ENCODE peak calls at places on chromosomes 1 and 21, in four cellular contexts. H, C, N and R are unnamed samples.

GRCh38 chr1:225498539-225499135 is 70.8 kb upstream of the LBR start:
- DNase-seq in H (no peak), C (no peak), N (no peak), R (no peak)

GRCh38 chr1:2946291-2946690 is 75.0 kb upstream of the ACTRT2 start:
- DNase-seq in N (no peak), H (no peak), C (peak; percentile 54), R (no peak)

GRCh38 chr1:78168306-78168705 is 122.5 kb downstream of the GIPC2 start:
- DNase-seq in N (no peak), H (no peak), C (no peak), R (no peak)

GRCh38 chr1:201015551-201016091 is 7.9 kb downstream of the KIF21B start:
- DNase-seq in C (no peak), H (no peak), N (no peak), R (no peak)

GRCh38 chr1:155934933-155935590 is 849 bp upstream of the KHDC4 start:
- DNase-seq in C (peak; percentile 54), H (no peak), N (no peak), R (no peak)

GRCh38 chr1:66925944-66926343 is 1.2 kb downstream of the MIER1 start:
- DNase-seq in C (no peak), H (no peak), N (no peak), R (no peak)

GRCh38 chr1:230368871-230369270 is 57.3 kb downstream of the PGBD5 start:
- DNase-seq in N (no peak), H (no peak), C (no peak), R (no peak)

GRCh38 chr1:172466795-172467407 is 23.0 kb upstream of the PIGC start:
- DNase-seq in C (no peak), N (no peak), H (peak; percentile 74), R (no peak)

GRCh38 chr1:204685236-204686006 is at the start of gene LRRN2:
- DNase-seq in C (peak; percentile 55), N (no peak), H (no peak), R (no peak)

GRCh38 chr1:230791986-230792564 is 44.9 kb downstream of the CAPN9 start:
- DNase-seq in C (no peak), H (no peak), N (no peak), R (no peak)

GRCh38 chr1:3714814-3715213 is 37.4 kb upstream of the CCDC27 start:
- DNase-seq in C (no peak), H (no peak), N (no peak), R (no peak)

GRCh38 chr1:162136760-162137537 is 67.5 kb downstream of the NOS1AP start:
- DNase-seq in C (no peak), N (no peak), H (peak; percentile 70), R (no peak)

GRCh38 chr1:241968618-241969017 is 11.1 kb downstream of the BECN2 start:
- DNase-seq in C (no peak), N (no peak), H (no peak), R (no peak)

GRCh38 chr1:108327534-108328462 is 83.9 kb upstream of the NBPF4 start:
- DNase-seq in H (no peak), C (no peak), N (no peak), R (no peak)

GRCh38 chr1:226048886-226049285 is 13.6 kb upstream of the H3-3A start:
- DNase-seq in H (no peak), C (no peak), N (no peak), R (no peak)

GRCh38 chr1:112457241-112457640 is 51.5 kb upstream of the WNT2B start:
- DNase-seq in N (no peak), C (no peak), H (no peak), R (no peak)

DNA sequence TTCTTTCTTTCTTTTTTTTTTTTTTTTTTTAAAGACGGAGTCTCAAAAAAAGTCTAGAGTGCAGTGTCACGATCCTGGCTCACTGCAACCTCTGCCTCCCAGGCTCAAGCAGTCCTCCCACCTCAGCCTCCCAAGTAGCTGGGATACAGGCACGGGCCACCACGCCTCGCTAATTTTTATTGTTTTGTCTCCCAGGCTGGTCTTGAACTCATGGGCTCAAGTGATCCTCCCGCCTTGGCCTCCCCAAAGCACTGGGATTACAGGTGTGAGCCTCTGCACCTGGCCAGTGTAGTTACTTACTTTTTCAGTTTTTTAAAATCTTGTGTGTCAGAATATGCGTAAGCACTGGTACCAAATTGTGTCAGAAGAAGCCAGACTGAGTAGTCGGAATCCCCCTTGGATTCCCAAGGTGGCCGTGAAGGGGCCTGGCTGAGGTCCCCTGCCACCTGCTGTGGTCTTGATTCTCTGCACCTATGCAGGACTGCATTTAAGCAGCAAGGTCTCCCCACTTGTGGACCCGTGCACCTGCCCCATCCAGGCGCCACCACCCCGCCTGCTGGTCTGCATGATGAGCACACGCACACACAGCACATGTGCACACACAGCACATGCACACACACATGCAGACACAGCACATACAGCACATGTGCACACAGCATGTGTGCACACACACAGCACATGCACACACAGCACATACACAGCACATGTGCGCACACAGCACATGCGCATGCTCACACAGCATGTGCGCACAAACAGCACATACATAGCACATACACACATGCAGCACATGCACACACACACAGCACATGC is 47.5 kb downstream of the PCNT start:
- DNase-seq in C (no peak), H (no peak), N (no peak), R (no peak)
- H3K4me3 ChIP-seq in C (no peak overlapping the region), H (no peak overlapping the region), N (no peak overlapping the region), R (no peak overlapping the region)

DNA sequence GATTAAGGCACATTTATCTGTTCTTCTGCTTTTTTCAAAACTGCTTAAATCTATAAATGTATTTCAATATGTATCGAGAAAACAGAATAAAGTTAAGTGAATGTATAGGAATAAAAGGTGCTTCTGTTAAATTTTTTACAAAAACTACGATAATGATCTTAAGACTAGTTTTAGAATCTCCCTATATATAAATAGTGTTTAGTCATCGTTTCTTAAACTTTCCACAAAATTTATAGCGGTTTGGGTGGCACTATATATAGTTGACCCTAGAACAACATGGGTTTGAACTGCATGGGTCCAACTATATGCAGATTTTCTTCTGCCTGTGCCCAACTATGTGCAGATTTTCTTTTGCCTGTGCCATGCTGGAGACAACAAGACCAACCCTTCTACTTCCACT is 125.7 kb downstream of the CRB1 start:
- DNase-seq in H (no peak), N (no peak), C (no peak), R (no peak)
- H3K4me3 ChIP-seq in H (no peak overlapping the region), N (no peak overlapping the region), C (no peak overlapping the region), R (no peak overlapping the region)

GRCh38 chr1:49556676-49557234 is 467.0 kb downstream of the AGBL4 start:
- DNase-seq in C (no peak), H (no peak), N (no peak), R (no peak)

DNA sequence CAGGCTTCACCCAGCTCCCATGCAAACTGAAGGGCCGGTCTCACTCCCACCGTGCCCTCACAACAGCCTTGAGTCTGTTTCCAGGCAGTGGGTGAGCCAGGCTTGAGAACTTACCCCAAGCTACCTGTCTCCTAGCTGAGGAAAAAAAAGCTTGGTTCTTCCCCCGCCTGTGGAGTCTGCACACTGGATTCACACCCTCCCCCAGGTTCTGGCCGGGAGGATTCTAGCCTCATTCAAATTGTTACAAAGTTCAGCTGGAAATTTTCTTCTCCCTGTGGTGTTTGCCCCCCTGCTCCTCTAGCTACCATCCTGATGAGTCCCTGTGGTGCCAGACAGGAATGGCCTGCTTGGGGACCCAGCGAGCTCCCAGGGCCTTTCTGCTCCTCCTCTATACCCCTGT is 471.7 kb downstream of the AGBL4 start:
- DNase-seq in C (no peak), N (no peak), H (no peak), R (no peak)
- H3K4me3 ChIP-seq in C (no peak overlapping the region), N (no peak overlapping the region), H (no peak overlapping the region), R (no peak overlapping the region)

GRCh38 chr1:25432749-25433388 is 2.2 kb downstream of the MACO1 start:
- DNase-seq in N (no peak), C (no peak), H (no peak), R (no peak)
- H3K4me3 ChIP-seq in N (peak overlapping the region; percentile 99), C (peak overlapping the region; percentile 99), H (no peak overlapping the region), R (peak overlapping the region; percentile 87)

GRCh38 chr1:82845371-82845770 is 1044.6 kb downstream of the ADGRL2 start:
- DNase-seq in H (no peak), C (no peak), N (no peak), R (no peak)

GRCh38 chr1:82848043-82848442 is 1047.3 kb downstream of the ADGRL2 start:
- DNase-seq in C (no peak), N (no peak), H (no peak), R (no peak)
- H3K4me3 ChIP-seq in C (no peak overlapping the region), N (no peak overlapping the region), H (no peak overlapping the region), R (no peak overlapping the region)

DNA sequence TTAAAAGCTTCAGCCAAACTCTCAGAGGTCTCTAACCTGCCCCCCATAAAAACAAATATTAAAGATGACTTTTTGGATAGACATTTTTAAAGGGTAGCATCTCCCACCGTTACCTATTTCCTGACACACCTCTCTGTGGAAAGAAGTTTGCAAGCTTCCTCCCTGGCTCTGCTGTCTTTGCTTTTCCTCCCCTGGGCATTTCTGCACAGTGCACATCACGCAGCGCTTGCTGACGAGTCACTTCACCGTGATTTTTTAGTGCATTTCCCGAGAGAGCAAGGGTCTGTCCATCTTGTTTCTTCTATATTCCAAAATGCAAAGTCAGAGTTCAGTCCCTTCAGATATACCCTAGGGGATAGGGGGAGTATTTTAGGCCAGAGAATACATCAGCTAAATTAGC is 22.1 kb downstream of the SMYD2 start:
- DNase-seq in H (no peak), N (no peak), C (no peak), R (no peak)
- H3K4me3 ChIP-seq in H (no peak overlapping the region), N (peak overlapping the region; percentile 36), C (no peak overlapping the region), R (peak overlapping the region; percentile 54)

DNA sequence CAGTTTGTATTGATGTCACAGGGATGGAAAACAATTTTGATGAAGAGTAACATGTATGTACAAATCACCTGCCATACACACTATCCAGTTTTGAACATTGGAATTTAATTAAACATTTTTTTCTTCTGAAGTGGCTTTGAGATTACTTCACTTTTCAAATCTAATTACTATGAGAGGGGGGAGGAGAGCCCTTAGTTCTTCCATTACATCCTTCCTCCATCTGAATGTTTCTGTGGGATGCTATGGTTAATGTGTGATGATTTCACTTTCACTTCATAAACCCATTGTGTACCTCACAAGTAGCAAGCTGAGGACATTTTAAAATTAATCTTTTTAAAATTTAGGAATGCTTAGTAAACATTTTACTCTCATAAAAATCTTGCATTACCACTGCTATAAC is 156.9 kb downstream of the RUNX1 start:
- DNase-seq in N (no peak), H (peak; percentile 39), C (no peak), R (no peak)
- H3K4me3 ChIP-seq in N (no peak overlapping the region), H (no peak overlapping the region), C (no peak overlapping the region), R (no peak overlapping the region)

DNA sequence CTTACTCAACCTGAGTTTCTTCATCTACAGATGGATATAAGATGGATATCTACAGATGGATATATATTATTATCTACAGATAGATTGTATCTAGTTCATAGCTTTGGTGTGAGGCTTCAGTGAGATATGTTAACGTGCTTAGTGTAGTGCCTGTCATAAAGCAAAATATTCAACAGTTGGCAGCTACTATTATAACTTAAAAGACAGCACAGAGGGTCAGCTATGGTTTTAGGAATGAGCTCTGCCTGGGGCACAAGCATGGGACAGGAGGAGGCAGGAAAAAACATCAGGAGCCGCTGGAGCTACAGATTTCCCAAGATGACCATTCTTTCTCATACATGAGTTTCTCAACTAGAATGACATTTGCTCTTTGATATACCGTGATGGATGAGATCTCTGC is 1.3 kb upstream of the CYB5R1 start:
- DNase-seq in N (no peak), C (no peak), H (no peak), R (no peak)
- H3K4me3 ChIP-seq in N (peak overlapping the region; percentile 99), C (peak overlapping the region; percentile 74), H (no peak overlapping the region), R (peak overlapping the region; percentile 95)